ENCODE peak calls at places on chromosome 3, in four cellular contexts. Y, K, U and B are unnamed samples.

GRCh38 chr3:27532931-27533607 is 48.9 kb upstream of the SLC4A7 start:
- DNase-seq in Y (peak), K (no peak), U (no peak), B (no peak)

GRCh38 chr3:184672972-184673875 is 38.6 kb downstream of the MAGEF1 start:
- DNase-seq in Y (peak), K (no peak), U (no peak), B (no peak)

GRCh38 chr3:66993082-66993481 is 5.0 kb upstream of the KBTBD8 start:
- DNase-seq in Y (no peak), K (no peak), U (no peak), B (no peak)

GRCh38 chr3:190385835-190386688 is 1.9 kb upstream of the CLDN16 start:
- DNase-seq in Y (peak), K (no peak), U (no peak), B (no peak)

GRCh38 chr3:39271363-39271762 is 8.5 kb downstream of the CX3CR1 start:
- DNase-seq in Y (no peak), K (no peak), U (no peak), B (no peak)

GRCh38 chr3:16239776-16240175 is 25.0 kb downstream of the DPH3 start:
- DNase-seq in Y (peak), K (no peak), U (no peak), B (no peak)

GRCh38 chr3:178385280-178385952 is 150.8 kb upstream of the KCNMB2 start:
- DNase-seq in Y (peak), K (no peak), U (no peak), B (peak)

GRCh38 chr3:79018671-79019136 is 749.1 kb downstream of the ROBO1 start:
- DNase-seq in Y (peak), K (peak), U (peak), B (peak)

GRCh38 chr3:120140098-120140742 is 46.0 kb upstream of the GSK3B start:
- DNase-seq in Y (no peak), K (no peak), U (peak), B (no peak)

GRCh38 chr3:72080800-72081199 is 295.9 kb upstream of the PROK2 start:
- DNase-seq in Y (no peak), K (no peak), U (no peak), B (no peak)

GRCh38 chr3:8660271-8660731 is 15.7 kb upstream of the SSUH2 start:
- DNase-seq in Y (peak), K (peak), U (no peak), B (no peak)

GRCh38 chr3:10917176-10917575 is 75.4 kb upstream of the SLC6A1 start:
- DNase-seq in Y (no peak), K (no peak), U (no peak), B (no peak)

GRCh38 chr3:111910806-111911205 is 51.7 kb downstream of the PHLDB2 start:
- DNase-seq in Y (peak), K (no peak), U (no peak), B (no peak)

GRCh38 chr3:67357610-67358458 is 296.6 kb downstream of the SUCLG2 start:
- DNase-seq in Y (peak), K (no peak), U (no peak), B (peak)

GRCh38 chr3:77051927-77052542 is 12.1 kb downstream of the ROBO2 start:
- DNase-seq in Y (peak), K (no peak), U (no peak), B (no peak)

GRCh38 chr3:175179055-175179454 is 319.9 kb downstream of the NAALADL2 start:
- DNase-seq in Y (peak), K (no peak), U (no peak), B (no peak)

GRCh38 chr3:15557511-15557946 is 36.0 kb upstream of the COLQ start:
- DNase-seq in Y (peak), K (peak), U (no peak), B (peak)

GRCh38 chr3:76063019-76063418 is 277.7 kb upstream of the ZNF717 start:
- DNase-seq in Y (peak), K (no peak), U (no peak), B (no peak)

GRCh38 chr3:129794319-129795201 is 99.0 kb downstream of the TMCC1 start:
- DNase-seq in Y (no peak), K (peak), U (peak), B (peak)

GRCh38 chr3:71723452-71724170 is 1.6 kb downstream of the EIF4E3 start:
- DNase-seq in Y (no peak), K (no peak), U (no peak), B (peak)

GRCh38 chr3:19947549-19948071 is 713 bp downstream of the RAB5A start:
- DNase-seq in Y (peak), K (peak), U (no peak), B (peak)

GRCh38 chr3:188687389-188687788 is 484.4 kb upstream of the TPRG1 start:
- DNase-seq in Y (peak), K (no peak), U (no peak), B (no peak)

GRCh38 chr3:150945226-150945625 is 27.3 kb downstream of the CLRN1 start:
- DNase-seq in Y (peak), K (no peak), U (no peak), B (no peak)

GRCh38 chr3:121883507-121883906 is 10.7 kb upstream of the SLC15A2 start:
- DNase-seq in Y (peak), K (no peak), U (no peak), B (peak)

GRCh38 chr3:114216186-114216970 is 21.0 kb downstream of the ZNF80 start:
- DNase-seq in Y (peak), K (no peak), U (no peak), B (no peak)

GRCh38 chr3:153626158-153626557 is 464.1 kb downstream of the RAP2B start:
- DNase-seq in Y (no peak), K (no peak), U (no peak), B (peak)

GRCh38 chr3:86990171-86990733 is 697 bp downstream of the VGLL3 start:
- DNase-seq in Y (peak), K (peak), U (peak), B (no peak)

GRCh38 chr3:46449755-46450552 is 14.8 kb downstream of the LTF start:
- DNase-seq in Y (peak), K (no peak), U (no peak), B (peak)

GRCh38 chr3:184343200-184343876 is 5.9 kb downstream of the FAM131A start:
- DNase-seq in Y (peak), K (no peak), U (no peak), B (no peak)

GRCh38 chr3:36318584-36319200 is 61.6 kb upstream of the STAC start:
- DNase-seq in Y (no peak), K (no peak), U (no peak), B (no peak)

GRCh38 chr3:149678365-149678948 is 20.6 kb upstream of the WWTR1 start:
- DNase-seq in Y (peak), K (no peak), U (no peak), B (no peak)

GRCh38 chr3:45042162-45042561 is 16.1 kb downstream of the CLEC3B start:
- DNase-seq in Y (no peak), K (no peak), U (no peak), B (peak)

GRCh38 chr3:45038096-45038455 is 12.0 kb downstream of the CLEC3B start:
- DNase-seq in Y (no peak), K (no peak), U (no peak), B (no peak)

GRCh38 chr3:45041666-45042065 is 15.6 kb downstream of the CLEC3B start:
- DNase-seq in Y (peak), K (no peak), U (no peak), B (peak)

GRCh38 chr3:45048244-45048643 is 22.1 kb downstream of the CLEC3B start:
- DNase-seq in Y (peak), K (no peak), U (no peak), B (no peak)

DNA sequence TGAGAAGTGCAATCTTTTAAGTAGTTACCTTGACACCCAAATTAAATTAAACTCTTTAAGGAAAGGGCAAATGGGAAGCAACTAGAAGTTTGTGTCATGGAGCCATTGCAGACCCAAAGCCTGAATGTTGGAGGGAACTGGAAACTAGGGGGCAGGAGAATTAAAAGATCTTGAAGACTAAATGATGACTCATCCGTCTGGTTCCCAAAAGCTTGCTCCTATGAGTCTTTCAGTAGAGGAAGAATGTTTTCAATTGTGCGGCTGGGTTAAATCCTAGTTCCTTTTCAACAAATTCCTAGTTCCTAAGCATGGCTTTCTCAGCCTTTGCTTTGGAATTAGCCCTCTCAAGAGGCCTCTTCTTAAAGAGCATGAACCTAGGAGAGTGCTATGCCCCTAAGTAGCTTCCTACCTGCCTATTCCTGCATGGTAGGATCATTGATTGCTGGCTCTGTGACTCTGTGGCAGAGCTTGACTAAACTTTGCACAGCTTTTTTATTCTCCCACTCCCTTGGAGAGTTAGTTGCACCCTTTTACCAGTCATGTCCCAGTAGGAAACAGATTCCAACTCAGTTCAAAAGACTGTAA is 17.7 kb downstream of the CLEC3B start:
- DNase-seq in Y (peak), K (no peak), U (no peak), B (no peak)
- TF ChIP-seq CTCF in Y (peak), K (no peak), U (no peak), B (no peak)

GRCh38 chr3:173395412-173396181 is 1.9 kb upstream of the NLGN1 start:
- DNase-seq in Y (peak), K (peak), U (peak), B (no peak)
- H3K4me3 ChIP-seq in Y (peak), K (peak), U (peak), B (no peak)

DNA sequence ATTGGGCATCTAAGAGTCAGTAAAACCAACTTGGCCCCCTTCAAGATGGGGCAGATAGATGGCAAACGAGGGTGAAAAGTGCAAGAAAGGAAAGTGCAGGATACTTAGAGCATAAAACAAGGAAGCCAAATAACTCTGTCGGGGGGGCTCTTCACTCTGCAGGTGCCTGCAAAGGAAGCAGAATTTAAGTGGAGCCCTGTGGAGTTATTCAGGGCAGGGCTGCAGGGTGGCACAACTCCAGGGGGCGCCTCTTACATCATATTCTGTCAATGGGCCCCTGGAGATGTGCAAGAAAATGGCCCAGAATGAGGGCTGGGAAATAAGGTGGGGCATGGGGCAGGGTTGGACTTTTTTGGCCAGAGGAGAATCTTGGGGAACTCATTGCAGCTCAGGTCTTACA is 69.7 kb downstream of the CD47 start:
- DNase-seq in Y (no peak), K (no peak), U (no peak), B (no peak)
- TF ChIP-seq CTCF in Y (no peak), K (no peak), U (no peak), B (no peak)

GRCh38 chr3:99902091-99902490 is 84.4 kb downstream of the CMSS1 start:
- DNase-seq in Y (no peak), K (no peak), U (no peak), B (no peak)

GRCh38 chr3:99903844-99904243 is 86.2 kb downstream of the CMSS1 start:
- DNase-seq in Y (peak), K (no peak), U (no peak), B (no peak)

GRCh38 chr3:99900248-99900647 is 82.6 kb downstream of the CMSS1 start:
- DNase-seq in Y (no peak), K (no peak), U (no peak), B (no peak)

GRCh38 chr3:99899603-99900002 is 81.9 kb downstream of the CMSS1 start:
- DNase-seq in Y (no peak), K (no peak), U (no peak), B (no peak)

DNA sequence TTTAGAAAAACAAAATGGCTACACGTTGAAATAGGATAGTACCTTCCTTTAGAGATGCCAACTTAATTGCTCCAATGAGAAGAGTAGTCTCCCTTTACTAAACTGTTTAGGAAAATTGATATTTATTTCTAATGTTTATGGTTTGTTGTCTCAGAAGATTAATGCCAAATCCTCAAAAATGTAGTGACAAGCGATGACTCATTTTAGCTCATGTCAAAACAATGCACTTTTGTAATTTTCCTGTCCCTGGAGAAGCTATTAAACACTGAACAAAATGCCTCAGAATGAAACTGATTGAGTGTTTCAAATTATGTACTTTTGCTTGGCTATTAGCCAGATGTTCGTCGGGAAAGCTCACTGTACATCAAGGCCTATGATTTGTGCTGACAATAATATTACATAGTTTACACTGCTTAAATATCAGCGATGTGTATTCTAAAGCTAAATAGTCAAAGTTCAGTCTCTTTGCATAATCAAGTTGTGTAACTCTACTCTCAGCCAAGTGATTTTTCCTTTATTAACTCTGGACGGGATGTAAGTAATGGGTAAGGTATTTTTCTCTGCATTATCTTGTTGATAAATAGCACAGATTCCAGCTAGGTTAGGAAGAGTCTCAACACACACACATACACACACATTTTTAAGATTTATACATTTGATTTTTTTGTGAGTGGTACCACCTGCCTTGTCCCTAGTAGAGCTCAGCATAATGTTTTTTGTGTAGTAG is 83.7 kb downstream of the CMSS1 start:
- DNase-seq in Y (peak), K (no peak), U (no peak), B (no peak)
- H3K4me3 ChIP-seq in Y (no peak), K (no peak), U (peak), B (no peak)

GRCh38 chr3:142029791-142030190 is 119.6 kb downstream of the TFDP2 start:
- DNase-seq in Y (no peak), K (no peak), U (no peak), B (no peak)

GRCh38 chr3:142027295-142027694 is 122.0 kb downstream of the TFDP2 start:
- DNase-seq in Y (peak), K (no peak), U (no peak), B (peak)

GRCh38 chr3:142029052-142029642 is 120.2 kb downstream of the TFDP2 start:
- DNase-seq in Y (no peak), K (no peak), U (no peak), B (peak)

GRCh38 chr3:142027713-142028112 is 121.6 kb downstream of the TFDP2 start:
- DNase-seq in Y (peak), K (no peak), U (no peak), B (peak)

GRCh38 chr3:142028174-142028833 is 121.0 kb downstream of the TFDP2 start:
- DNase-seq in Y (peak), K (no peak), U (no peak), B (peak)
- TF ChIP-seq CTCF in Y (no peak), K (no peak), U (peak), B (peak)

GRCh38 chr3:156816091-156816793 is 9.9 kb upstream of the LEKR1 start:
- DNase-seq in Y (peak), K (peak), U (peak), B (peak)

GRCh38 chr3:156819842-156820686 is 6.1 kb upstream of the LEKR1 start:
- DNase-seq in Y (no peak), K (no peak), U (no peak), B (peak)

GRCh38 chr3:156818890-156819289 is 7.3 kb upstream of the LEKR1 start:
- DNase-seq in Y (peak), K (no peak), U (no peak), B (no peak)

GRCh38 chr3:156816794-156817741 is 9.1 kb upstream of the LEKR1 start:
- DNase-seq in Y (peak), K (peak), U (peak), B (peak)

DNA sequence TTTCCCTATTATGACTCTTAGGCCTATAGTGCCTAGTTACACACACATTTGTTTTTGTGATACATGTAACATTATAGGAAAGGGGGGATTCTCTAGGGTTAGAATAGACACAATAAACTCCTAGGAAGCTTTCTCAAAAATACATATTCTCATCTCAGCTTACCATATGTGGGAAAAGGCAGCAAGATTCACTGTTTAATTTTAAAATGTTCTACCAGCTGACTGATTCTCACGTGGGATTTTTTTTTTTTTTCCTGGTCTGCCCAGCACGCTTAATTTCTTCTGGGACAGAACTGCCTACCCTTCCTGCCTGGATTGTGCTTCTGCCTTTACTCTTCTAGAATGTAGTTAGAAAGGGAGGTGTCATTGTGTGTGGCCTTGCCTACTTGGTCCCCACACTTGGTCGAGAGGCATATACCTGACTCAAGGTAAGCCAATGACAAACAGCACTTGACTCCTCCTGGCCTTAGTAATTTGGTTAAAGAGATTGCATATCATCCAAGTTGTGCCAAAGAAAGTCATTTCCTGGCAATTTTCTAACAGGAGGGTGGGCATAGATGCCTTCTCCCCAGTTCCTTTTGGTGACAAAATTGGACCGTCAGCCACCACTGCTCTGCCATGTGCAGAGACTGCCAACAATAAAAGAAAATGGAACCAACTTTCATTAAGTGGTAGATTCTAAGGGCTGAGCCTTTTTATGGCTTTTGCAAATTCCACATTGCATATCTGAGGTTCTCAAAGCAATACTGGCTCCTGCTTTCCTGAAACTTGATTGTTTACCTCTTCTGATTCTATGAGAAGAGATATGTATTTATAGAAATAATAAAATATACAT is 8.0 kb upstream of the LEKR1 start:
- DNase-seq in Y (no peak), K (no peak), U (no peak), B (peak)
- H3K4me3 ChIP-seq in Y (no peak), K (no peak), U (peak), B (peak)

GRCh38 chr3:51995346-51996156 is at the start of gene RPL29:
- DNase-seq in Y (peak), K (peak), U (peak), B (peak)
- TF ChIP-seq CTCF in Y (no peak), K (no peak), U (no peak), B (no peak)

GRCh38 chr3:65587650-65588439 is 450.9 kb downstream of the MAGI1 start:
- DNase-seq in Y (no peak), K (no peak), U (no peak), B (no peak)
- H3K4me3 ChIP-seq in Y (no peak), K (no peak), U (no peak), B (no peak)